ENCODE peak calls at places on chromosome 2, in eight cellular contexts. One of them, this sample, is unnamed.

GRCh38 chr2:34012728-34013302 is 413.7 kb upstream of the FAM98A start:
- DNase-seq in upper lobe of left lung: no peak
- DNase-seq in astrocyte of the spinal cord: peak; percentile 40
- DNase-seq in heart left ventricle: peak; percentile 52
- DNase-seq in dorsolateral prefrontal cortex: peak; percentile 72
- DNase-seq in fibroblast of the aortic adventitia: peak; percentile 18
- DNase-seq in cardiac fibroblast: peak; percentile 12
- DNase-seq in lung: peak; percentile 52
- DNase-seq in this sample: no peak

GRCh38 chr2:72984172-72984671 is 66.9 kb downstream of the EMX1 start:
- DNase-seq in upper lobe of left lung: no peak
- DNase-seq in astrocyte of the spinal cord: no peak
- DNase-seq in heart left ventricle: peak; percentile 87
- DNase-seq in dorsolateral prefrontal cortex: peak; percentile 65
- DNase-seq in fibroblast of the aortic adventitia: peak; percentile 58
- DNase-seq in cardiac fibroblast: peak; percentile 52
- DNase-seq in lung: no peak
- DNase-seq in this sample: no peak

GRCh38 chr2:71173096-71173495 is 42.7 kb downstream of the MPHOSPH10 start:
- DNase-seq in upper lobe of left lung: no peak
- DNase-seq in astrocyte of the spinal cord: no peak
- DNase-seq in heart left ventricle: no peak
- DNase-seq in dorsolateral prefrontal cortex: no peak
- DNase-seq in fibroblast of the aortic adventitia: no peak
- DNase-seq in cardiac fibroblast: no peak
- DNase-seq in lung: no peak
- DNase-seq in this sample: no peak

GRCh38 chr2:192500550-192501200 is 305.9 kb upstream of the TMEFF2 start:
- DNase-seq in upper lobe of left lung: no peak
- DNase-seq in astrocyte of the spinal cord: peak; percentile 81
- DNase-seq in heart left ventricle: no peak
- DNase-seq in dorsolateral prefrontal cortex: no peak
- DNase-seq in fibroblast of the aortic adventitia: peak; percentile 66
- DNase-seq in cardiac fibroblast: peak; percentile 94
- DNase-seq in lung: no peak
- DNase-seq in this sample: peak; percentile 23

GRCh38 chr2:96831679-96832078 is 12.1 kb downstream of the ANKRD23 start:
- DNase-seq in upper lobe of left lung: no peak
- DNase-seq in astrocyte of the spinal cord: no peak
- DNase-seq in heart left ventricle: no peak
- DNase-seq in dorsolateral prefrontal cortex: no peak
- DNase-seq in fibroblast of the aortic adventitia: no peak
- DNase-seq in cardiac fibroblast: no peak
- DNase-seq in lung: no peak
- DNase-seq in this sample: no peak

GRCh38 chr2:10322973-10323372 is 20.3 kb downstream of the HPCAL1 start:
- DNase-seq in upper lobe of left lung: no peak
- DNase-seq in astrocyte of the spinal cord: no peak
- DNase-seq in heart left ventricle: no peak
- DNase-seq in dorsolateral prefrontal cortex: no peak
- DNase-seq in fibroblast of the aortic adventitia: no peak
- DNase-seq in cardiac fibroblast: no peak
- DNase-seq in lung: no peak
- DNase-seq in this sample: no peak

GRCh38 chr2:53422979-53423378 is 344.6 kb upstream of the CHAC2 start:
- DNase-seq in upper lobe of left lung: no peak
- DNase-seq in astrocyte of the spinal cord: peak; percentile 62
- DNase-seq in heart left ventricle: peak; percentile 24
- DNase-seq in dorsolateral prefrontal cortex: no peak
- DNase-seq in fibroblast of the aortic adventitia: peak; percentile 52
- DNase-seq in cardiac fibroblast: peak; percentile 68
- DNase-seq in lung: peak; percentile 38
- DNase-seq in this sample: peak; percentile 71

GRCh38 chr2:159086332-159086731 is 117.9 kb downstream of the TANC1 start:
- DNase-seq in upper lobe of left lung: no peak
- DNase-seq in astrocyte of the spinal cord: no peak
- DNase-seq in heart left ventricle: no peak
- DNase-seq in dorsolateral prefrontal cortex: no peak
- DNase-seq in fibroblast of the aortic adventitia: no peak
- DNase-seq in cardiac fibroblast: peak; percentile 58
- DNase-seq in lung: no peak
- DNase-seq in this sample: no peak

GRCh38 chr2:219443016-219443696 is 8.5 kb downstream of the SPEG start:
- DNase-seq in upper lobe of left lung: no peak
- DNase-seq in astrocyte of the spinal cord: no peak
- DNase-seq in heart left ventricle: no peak
- DNase-seq in dorsolateral prefrontal cortex: no peak
- DNase-seq in fibroblast of the aortic adventitia: no peak
- DNase-seq in cardiac fibroblast: no peak
- DNase-seq in lung: no peak
- DNase-seq in this sample: no peak

GRCh38 chr2:3102081-3102914 is 275.3 kb downstream of the EIPR1 start:
- DNase-seq in upper lobe of left lung: peak; percentile 52
- DNase-seq in astrocyte of the spinal cord: no peak
- DNase-seq in heart left ventricle: no peak
- DNase-seq in dorsolateral prefrontal cortex: no peak
- DNase-seq in fibroblast of the aortic adventitia: no peak
- DNase-seq in cardiac fibroblast: no peak
- DNase-seq in lung: peak; percentile 24
- DNase-seq in this sample: no peak

GRCh38 chr2:100938031-100939026 is 63.8 kb upstream of the RPL31 start:
- DNase-seq in upper lobe of left lung: no peak
- DNase-seq in astrocyte of the spinal cord: no peak
- DNase-seq in heart left ventricle: no peak
- DNase-seq in dorsolateral prefrontal cortex: no peak
- DNase-seq in fibroblast of the aortic adventitia: no peak
- DNase-seq in cardiac fibroblast: no peak
- DNase-seq in lung: no peak
- DNase-seq in this sample: no peak

GRCh38 chr2:19898592-19899329 is 3.0 kb downstream of the TTC32 start:
- DNase-seq in upper lobe of left lung: no peak
- DNase-seq in astrocyte of the spinal cord: no peak
- DNase-seq in heart left ventricle: no peak
- DNase-seq in dorsolateral prefrontal cortex: no peak
- DNase-seq in fibroblast of the aortic adventitia: no peak
- DNase-seq in cardiac fibroblast: no peak
- DNase-seq in lung: no peak
- DNase-seq in this sample: no peak

GRCh38 chr2:19901201-19901457 is 654 bp downstream of the TTC32 start:
- DNase-seq in upper lobe of left lung: no peak
- DNase-seq in astrocyte of the spinal cord: no peak
- DNase-seq in heart left ventricle: no peak
- DNase-seq in dorsolateral prefrontal cortex: no peak
- DNase-seq in fibroblast of the aortic adventitia: no peak
- DNase-seq in cardiac fibroblast: no peak
- DNase-seq in lung: no peak
- DNase-seq in this sample: no peak

GRCh38 chr2:19901458-19902271 is at the start of gene TTC32:
- DNase-seq in upper lobe of left lung: peak; percentile 98
- DNase-seq in astrocyte of the spinal cord: peak; percentile 96
- DNase-seq in heart left ventricle: peak; percentile 96
- DNase-seq in dorsolateral prefrontal cortex: peak; percentile 94
- DNase-seq in fibroblast of the aortic adventitia: peak; percentile 97
- DNase-seq in cardiac fibroblast: peak; percentile 96
- DNase-seq in lung: peak; percentile 94
- DNase-seq in this sample: peak; percentile 96

GRCh38 chr2:19900536-19901200 is 1.1 kb downstream of the TTC32 start:
- DNase-seq in upper lobe of left lung: no peak
- DNase-seq in astrocyte of the spinal cord: peak; percentile 41
- DNase-seq in heart left ventricle: no peak
- DNase-seq in dorsolateral prefrontal cortex: no peak
- DNase-seq in fibroblast of the aortic adventitia: peak; percentile 44
- DNase-seq in cardiac fibroblast: peak; percentile 12
- DNase-seq in lung: no peak
- DNase-seq in this sample: peak; percentile 30

GRCh38 chr2:19899853-19900525 is 1.8 kb downstream of the TTC32 start:
- DNase-seq in upper lobe of left lung: no peak
- DNase-seq in astrocyte of the spinal cord: no peak
- DNase-seq in heart left ventricle: no peak
- DNase-seq in dorsolateral prefrontal cortex: no peak
- DNase-seq in fibroblast of the aortic adventitia: no peak
- DNase-seq in cardiac fibroblast: no peak
- DNase-seq in lung: no peak
- DNase-seq in this sample: peak; percentile 21
- H3K4me3 ChIP-seq in upper lobe of left lung: peak overlapping the region; percentile 81
- H3K4me3 ChIP-seq in astrocyte of the spinal cord: peak overlapping the region; percentile 74
- H3K4me3 ChIP-seq in heart left ventricle: no peak overlapping the region
- H3K4me3 ChIP-seq in dorsolateral prefrontal cortex: peak overlapping the region; percentile 95
- H3K4me3 ChIP-seq in fibroblast of the aortic adventitia: peak overlapping the region; percentile 94
- H3K4me3 ChIP-seq in cardiac fibroblast: peak overlapping the region; percentile 85
- H3K4me3 ChIP-seq in lung: no peak overlapping the region
- H3K4me3 ChIP-seq in this sample: peak overlapping the region; percentile 88

DNA sequence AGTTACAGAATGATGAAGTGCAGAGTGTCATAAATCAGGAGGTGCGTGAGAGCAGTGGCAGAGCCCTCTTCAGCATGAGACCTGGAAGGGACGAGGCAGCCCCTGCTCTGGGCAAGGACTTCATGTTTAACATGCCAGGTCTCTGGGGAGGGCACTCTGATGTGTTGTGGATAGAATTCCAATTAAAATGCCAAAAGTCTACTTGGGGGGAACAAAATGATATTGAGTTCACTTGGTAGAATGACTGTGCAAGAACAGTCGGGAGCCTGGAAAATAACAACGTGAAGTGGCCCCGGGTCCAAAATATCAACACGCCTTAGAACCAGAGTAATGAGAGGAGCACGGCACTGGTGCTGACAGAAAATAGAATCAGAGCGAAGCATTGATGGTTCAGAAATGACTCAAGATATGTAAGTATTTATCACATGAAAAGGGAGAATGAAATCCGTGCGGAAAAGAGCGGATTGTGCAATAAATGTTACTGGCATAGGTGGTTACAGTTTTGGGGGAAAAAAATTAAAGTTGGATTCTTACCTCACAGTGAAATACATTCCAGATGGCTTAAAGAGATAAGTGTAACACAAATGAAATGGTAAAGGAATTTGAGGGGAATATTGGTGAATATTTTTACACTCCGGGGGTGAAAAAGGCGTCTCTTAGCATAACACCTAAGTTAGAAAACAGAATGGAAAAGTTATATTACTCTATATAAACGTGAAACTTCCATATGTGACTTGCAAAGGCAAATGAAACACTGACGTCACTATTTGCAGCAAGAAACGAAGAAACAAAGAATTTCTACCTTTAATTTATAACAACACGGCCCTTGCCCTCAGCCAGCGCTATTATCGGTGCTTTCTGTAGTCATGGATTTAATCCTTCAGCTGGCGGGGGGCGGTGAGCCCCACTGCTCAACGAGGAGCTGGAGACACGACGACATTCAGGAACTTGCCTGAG is 159.4 kb upstream of the TWIST2 start:
- DNase-seq in upper lobe of left lung: no peak
- DNase-seq in astrocyte of the spinal cord: no peak
- DNase-seq in heart left ventricle: no peak
- DNase-seq in dorsolateral prefrontal cortex: no peak
- DNase-seq in fibroblast of the aortic adventitia: peak; percentile 88
- DNase-seq in cardiac fibroblast: peak; percentile 30
- DNase-seq in lung: no peak
- DNase-seq in this sample: no peak
- TF ChIP-seq CTCF in upper lobe of left lung: no peak
- TF ChIP-seq CTCF in astrocyte of the spinal cord: no peak
- TF ChIP-seq CTCF in heart left ventricle: no peak
- TF ChIP-seq CTCF in dorsolateral prefrontal cortex: no peak
- TF ChIP-seq CTCF in fibroblast of the aortic adventitia: no peak
- TF ChIP-seq CTCF in cardiac fibroblast: no peak
- TF ChIP-seq CTCF in lung: no peak
- TF ChIP-seq CTCF in this sample: no peak

DNA sequence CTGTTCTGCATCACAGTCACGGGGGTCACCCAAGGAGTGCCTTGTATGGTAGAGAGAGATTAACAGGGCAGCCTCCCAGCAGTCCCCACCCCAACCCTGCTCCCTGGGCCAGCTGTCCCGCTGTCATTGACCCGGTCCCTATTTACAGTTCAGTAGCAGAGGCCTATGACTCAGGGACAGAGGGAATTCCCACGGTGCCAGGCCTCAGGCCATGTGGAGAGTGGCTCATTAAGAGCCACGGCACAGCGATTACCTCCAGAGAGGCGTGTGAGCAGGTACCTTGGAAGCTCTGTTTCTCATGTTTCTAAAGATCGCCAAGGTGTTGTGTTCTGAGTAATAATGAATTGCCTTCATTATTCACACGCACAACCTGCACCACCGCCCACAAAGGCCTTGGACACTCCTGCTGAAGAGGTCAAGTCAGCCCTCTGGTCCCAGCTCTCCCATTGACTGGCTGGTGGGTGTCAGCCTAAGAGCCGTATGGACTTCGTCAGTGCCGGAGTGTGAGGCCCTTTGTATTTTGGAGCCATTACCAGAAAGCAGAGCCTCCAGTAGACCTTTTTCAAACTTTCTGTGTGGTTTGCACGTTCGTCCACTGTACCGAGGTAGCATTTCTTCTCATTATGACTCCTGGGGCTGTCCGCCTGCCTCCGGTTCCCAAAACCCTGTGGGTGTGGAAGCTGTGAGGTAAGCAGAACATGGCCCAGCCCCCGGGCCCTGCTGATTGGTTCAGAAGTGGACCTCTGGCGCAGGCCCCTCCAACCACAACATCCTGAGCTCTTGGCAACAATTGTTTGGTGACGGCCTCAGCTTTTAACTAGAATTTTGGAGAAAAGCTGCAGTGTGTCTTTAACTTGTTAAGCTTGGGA is 47.0 kb downstream of the SERTAD2 start:
- DNase-seq in upper lobe of left lung: no peak
- DNase-seq in astrocyte of the spinal cord: no peak
- DNase-seq in heart left ventricle: peak; percentile 92
- DNase-seq in dorsolateral prefrontal cortex: peak; percentile 68
- DNase-seq in fibroblast of the aortic adventitia: peak; percentile 89
- DNase-seq in cardiac fibroblast: peak; percentile 80
- DNase-seq in lung: peak; percentile 75
- DNase-seq in this sample: peak; percentile 76
- H3K4me3 ChIP-seq in upper lobe of left lung: peak overlapping the region; percentile 14
- H3K4me3 ChIP-seq in astrocyte of the spinal cord: no peak overlapping the region
- H3K4me3 ChIP-seq in heart left ventricle: no peak overlapping the region
- H3K4me3 ChIP-seq in dorsolateral prefrontal cortex: peak overlapping the region; percentile 31
- H3K4me3 ChIP-seq in fibroblast of the aortic adventitia: peak overlapping the region; percentile 31
- H3K4me3 ChIP-seq in cardiac fibroblast: peak overlapping the region; percentile 5
- H3K4me3 ChIP-seq in lung: no peak overlapping the region
- H3K4me3 ChIP-seq in this sample: no peak overlapping the region

DNA sequence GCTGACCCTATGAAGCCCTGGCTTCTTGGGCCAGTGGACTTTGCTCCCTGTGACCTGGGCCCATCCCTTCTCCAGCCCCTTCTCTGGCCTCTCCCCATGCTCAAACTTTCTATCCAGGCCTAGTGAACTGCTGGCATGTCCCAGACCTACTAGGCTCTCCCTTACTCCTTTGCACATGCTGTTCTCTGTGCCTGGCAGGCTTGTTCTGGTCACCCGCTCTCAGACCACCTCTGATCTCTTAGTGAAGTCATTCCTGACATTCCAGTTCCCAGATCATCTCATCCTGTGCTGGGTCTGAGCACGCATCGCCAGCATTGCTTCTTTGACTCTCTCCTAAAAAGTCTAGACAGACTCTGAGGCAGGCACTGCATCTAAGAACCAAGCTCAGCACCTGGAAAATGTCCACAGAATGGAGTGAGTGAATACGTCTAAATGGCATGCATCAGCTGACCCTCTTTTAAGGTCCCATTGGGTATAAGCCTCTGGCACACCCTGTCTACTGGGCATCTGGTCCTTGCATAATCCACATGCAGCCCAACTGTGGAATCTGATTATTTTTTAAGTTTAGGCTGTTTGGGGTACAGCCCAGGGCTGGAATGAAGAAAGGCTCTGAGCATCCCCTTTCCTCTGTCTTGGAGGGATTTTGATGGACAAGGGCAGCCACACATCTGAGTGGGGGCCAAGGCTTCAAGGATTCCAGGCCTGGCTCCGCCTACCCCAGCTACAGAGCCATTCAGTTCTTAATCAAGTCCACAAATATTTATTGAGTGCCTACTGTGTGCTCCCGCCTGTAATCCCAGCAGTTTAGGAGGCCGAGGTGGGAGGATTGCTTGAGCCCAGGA is 130.6 kb upstream of the HAAO start:
- DNase-seq in upper lobe of left lung: no peak
- DNase-seq in astrocyte of the spinal cord: peak; percentile 65
- DNase-seq in heart left ventricle: no peak
- DNase-seq in dorsolateral prefrontal cortex: no peak
- DNase-seq in fibroblast of the aortic adventitia: peak; percentile 99
- DNase-seq in cardiac fibroblast: peak; percentile 96
- DNase-seq in lung: no peak
- DNase-seq in this sample: peak; percentile 85
- TF ChIP-seq CTCF in upper lobe of left lung: no peak
- TF ChIP-seq CTCF in astrocyte of the spinal cord: no peak
- TF ChIP-seq CTCF in heart left ventricle: no peak
- TF ChIP-seq CTCF in dorsolateral prefrontal cortex: no peak
- TF ChIP-seq CTCF in fibroblast of the aortic adventitia: no peak
- TF ChIP-seq CTCF in cardiac fibroblast: no peak
- TF ChIP-seq CTCF in lung: no peak
- TF ChIP-seq CTCF in this sample: no peak

This sample was measured in fibroblast of villous mesenchyme.